ENCODE peak calls at places on chromosome 4, in eight cellular contexts. Y is WTC11; E is NCI-H2081; L is left lung; I is RWPE2; Q is stimulated activated CD8-positive, alpha-beta memory T cell treated with anti-CD3 and anti-CD28 coated beads, Interleukin-4, amount 100 ng/mL, for 48 hours; J is brain microvascular endothelial cell; W is cerebellum. U is an unnamed sample.

GRCh38 chr4:1602621-1603412 is 81.3 kb downstream of the FAM53A start:
- DNase-seq in E (no peak), L (peak), J (no peak), I (peak), W (no peak), Y (no peak), Q (no peak), U (no peak)

GRCh38 chr4:38606587-38606905 is 57.5 kb upstream of the KLF3 start:
- DNase-seq in E (no peak), I (no peak), L (no peak), Q (no peak), Y (no peak), W (no peak), J (no peak), U (no peak)

GRCh38 chr4:139540161-139540560 is 15.9 kb downstream of the SETD7 start:
- DNase-seq in J (no peak), L (no peak), Y (no peak), I (no peak), W (no peak), Q (no peak), E (no peak), U (no peak)

GRCh38 chr4:91764085-91764484 is 539.7 kb upstream of the GRID2 start:
- DNase-seq in W (no peak), E (no peak), J (no peak), Q (no peak), L (no peak), I (no peak), Y (no peak), U (no peak)

GRCh38 chr4:1492636-1493539 is 86.6 kb upstream of the NKX1-1 start:
- DNase-seq in J (no peak), W (no peak), Q (no peak), Y (peak), I (peak), E (no peak), L (peak), U (no peak)

GRCh38 chr4:153083447-153083921 is 120.8 kb upstream of the TRIM2 start:
- DNase-seq in Y (peak), J (peak), E (peak), W (peak), L (no peak), I (no peak), Q (peak), U (peak)

GRCh38 chr4:110632506-110633357 is 9.9 kb upstream of the PITX2 start:
- DNase-seq in I (no peak), W (no peak), Y (peak), L (no peak), J (no peak), E (no peak), Q (no peak), U (no peak)

GRCh38 chr4:23504094-23504493 is 385.8 kb downstream of the PPARGC1A start:
- DNase-seq in Q (no peak), W (no peak), L (no peak), J (no peak), E (peak), I (no peak), Y (no peak), U (no peak)

GRCh38 chr4:147779449-147779848 is 47.6 kb downstream of the ARHGAP10 start:
- DNase-seq in I (no peak), L (no peak), E (no peak), Y (no peak), J (no peak), Q (no peak), W (no peak), U (no peak)

GRCh38 chr4:133152801-133153526 is 3.9 kb downstream of the PCDH10 start:
- DNase-seq in L (no peak), Y (no peak), W (no peak), I (no peak), J (peak), E (no peak), Q (no peak), U (no peak)

GRCh38 chr4:86089053-86089452 is 270.8 kb downstream of the MAPK10 start:
- DNase-seq in I (no peak), W (no peak), Q (no peak), J (no peak), Y (no peak), E (no peak), L (no peak), U (no peak)

GRCh38 chr4:116055857-116056827 is 942.7 kb upstream of the NDST4 start:
- DNase-seq in Q (no peak), E (no peak), J (no peak), Y (no peak), W (peak), I (no peak), L (no peak), U (no peak)

GRCh38 chr4:7190668-7191545 is 1.4 kb upstream of the SORCS2 start:
- DNase-seq in J (no peak), Y (no peak), L (no peak), E (no peak), W (no peak), I (no peak), Q (no peak), U (no peak)

GRCh38 chr4:172042714-172043114 is 229.5 kb downstream of the GALNTL6 start:
- DNase-seq in Q (no peak), L (no peak), W (peak), I (no peak), Y (no peak), E (peak), J (no peak), U (no peak)

GRCh38 chr4:116361782-116362181 is 723.6 kb downstream of the TRAM1L1 start:
- DNase-seq in I (no peak), L (no peak), Y (no peak), Q (no peak), J (no peak), W (peak), E (peak), U (no peak)

GRCh38 chr4:43983610-43984009 is 465.0 kb downstream of the KCTD8 start:
- DNase-seq in I (no peak), Y (no peak), Q (no peak), L (no peak), J (no peak), E (no peak), W (no peak), U (no peak)

GRCh38 chr4:182564966-182565365 is 321.8 kb downstream of the TENM3 start:
- DNase-seq in Y (no peak), L (no peak), E (no peak), Q (no peak), J (no peak), I (no peak), W (no peak), U (no peak)

GRCh38 chr4:36187723-36188333 is 56.5 kb downstream of the ARAP2 start:
- DNase-seq in Q (no peak), J (peak), Y (peak), L (no peak), E (peak), I (no peak), W (peak), U (peak)

GRCh38 chr4:40916880-40917279 is 167.1 kb downstream of the NSUN7 start:
- DNase-seq in I (no peak), J (no peak), E (no peak), Y (peak), W (no peak), Q (peak), L (no peak), U (no peak)

GRCh38 chr4:76990288-76991080 is 40.9 kb downstream of the SEPTIN11 start:
- DNase-seq in E (no peak), Y (no peak), L (no peak), I (no peak), W (no peak), Q (no peak), J (peak), U (no peak)

GRCh38 chr4:114091546-114091945 is 112.1 kb upstream of the ARSJ start:
- DNase-seq in J (no peak), W (no peak), I (no peak), L (no peak), Q (no peak), Y (no peak), E (no peak), U (no peak)

GRCh38 chr4:72971572-72971971 is 97.9 kb downstream of the COX18 start:
- DNase-seq in W (no peak), Y (no peak), J (peak), Q (no peak), I (peak), L (no peak), E (no peak), U (no peak)

GRCh38 chr4:6938237-6938636 is 28.6 kb downstream of the TBC1D14 start:
- DNase-seq in W (no peak), Q (no peak), E (no peak), Y (no peak), J (no peak), L (peak), I (no peak), U (no peak)

GRCh38 chr4:103244251-103244650 is 46.1 kb upstream of the CENPE start:
- DNase-seq in L (no peak), W (no peak), E (no peak), I (no peak), Q (no peak), Y (no peak), J (no peak), U (no peak)

GRCh38 chr4:88448905-88449689 is 7.8 kb upstream of the HERC5 start:
- DNase-seq in Q (no peak), L (no peak), W (no peak), J (no peak), E (no peak), Y (no peak), I (no peak), U (no peak)

GRCh38 chr4:13173974-13174373 is 310.2 kb downstream of the RAB28 start:
- DNase-seq in Y (no peak), L (no peak), W (no peak), Q (no peak), J (no peak), I (no peak), E (no peak), U (no peak)

GRCh38 chr4:84279678-84280077 is 219.4 kb downstream of the NKX6-1 start:
- DNase-seq in J (peak), E (no peak), L (no peak), Y (no peak), Q (no peak), I (no peak), W (no peak), U (no peak)

GRCh38 chr4:154073107-154073817 is 284.4 kb upstream of the SFRP2 start:
- DNase-seq in W (no peak), Q (peak), E (no peak), L (no peak), J (peak), Y (no peak), I (no peak), U (no peak)

GRCh38 chr4:107283587-107284559 is 247.8 kb upstream of the DKK2 start:
- DNase-seq in E (no peak), W (no peak), I (peak), Q (no peak), Y (no peak), J (peak), L (no peak), U (no peak)

GRCh38 chr4:66294626-66295025 is 624.3 kb upstream of the EPHA5 start:
- DNase-seq in E (peak), L (no peak), I (no peak), Y (no peak), J (peak), Q (no peak), W (no peak), U (no peak)

GRCh38 chr4:110487873-110488272 is 11.9 kb downstream of the ENPEP start:
- DNase-seq in J (no peak), Q (no peak), E (no peak), I (no peak), Y (no peak), W (no peak), L (no peak), U (peak)

GRCh38 chr4:84994280-84994679 is 27.8 kb upstream of the WDFY3 start:
- DNase-seq in E (no peak), J (no peak), Q (no peak), L (no peak), I (no peak), W (no peak), Y (no peak), U (no peak)

U was measured in NT2/D1.